ENCODE peak calls at places on chromosomes 16 and 17, in nine cellular contexts. D, N, J, P, G, T, Q, W and A are unnamed samples.

GRCh38 chr17:77796201-77796860 is 162.2 kb upstream of the TNRC6C start:
- DNase-seq in G (no peak), P (no peak), D (no peak), Q (no peak), W (no peak), J (no peak), T (no peak), N (no peak), A (no peak)

GRCh38 chr17:8494506-8495111 is 58.9 kb downstream of the NDEL1 start:
- DNase-seq in N (peak; percentile 53), D (no peak), G (no peak), P (no peak), Q (peak; percentile 44), W (no peak), T (no peak), J (no peak), A (no peak)

GRCh38 chr17:47254403-47254943 is 846 bp downstream of the ITGB3 start:
- DNase-seq in N (no peak), Q (no peak), P (no peak), G (no peak), J (no peak), T (no peak), D (no peak), W (no peak), A (peak; percentile 37)

GRCh38 chr17:16129441-16129840 is 85.9 kb downstream of the NCOR1 start:
- DNase-seq in P (no peak), G (no peak), Q (no peak), D (no peak), J (no peak), T (no peak), W (no peak), N (no peak), A (no peak)

GRCh38 chr17:35088647-35088910 is 25.1 kb upstream of the RFFL start:
- DNase-seq in T (no peak), W (no peak), G (no peak), J (no peak), P (no peak), Q (no peak), D (peak; percentile 31), N (no peak), A (no peak)

GRCh38 chr16:78097522-78097921 is 1.9 kb upstream of the WWOX start:
- DNase-seq in T (no peak), W (no peak), Q (no peak), J (no peak), D (no peak), N (no peak), G (no peak), P (no peak), A (no peak)

GRCh38 chr16:30786115-30786935 is 680 bp downstream of the ZNF629 start:
- DNase-seq in N (peak; percentile 76), G (no peak), W (peak; percentile 52), J (peak; percentile 57), D (no peak), P (peak; percentile 40), Q (no peak), T (no peak), A (peak; percentile 61)

GRCh38 chr17:29931253-29931932 is 1.4 kb upstream of the SSH2 start:
- DNase-seq in Q (no peak), N (peak; percentile 68), J (peak; percentile 50), P (peak; percentile 47), W (peak; percentile 24), T (peak; percentile 52), D (peak; percentile 68), G (peak; percentile 59), A (peak; percentile 72)

GRCh38 chr16:57977418-57978069 is 6.6 kb upstream of the CNGB1 start:
- DNase-seq in J (no peak), G (no peak), Q (no peak), T (no peak), N (no peak), D (no peak), P (no peak), W (no peak), A (no peak)

GRCh38 chr17:33964344-33964979 is 290.6 kb upstream of the CCL2 start:
- DNase-seq in W (no peak), D (no peak), G (no peak), T (peak; percentile 12), J (no peak), N (no peak), P (no peak), Q (no peak), A (peak; percentile 76)

GRCh38 chr16:75345711-75346110 is 87.6 kb downstream of the CFDP1 start:
- DNase-seq in Q (no peak), T (no peak), W (no peak), P (no peak), N (no peak), D (no peak), G (no peak), J (no peak), A (no peak)

GRCh38 chr17:1252203-1252608 is 18.0 kb upstream of the BHLHA9 start:
- DNase-seq in Q (no peak), T (no peak), J (no peak), P (no peak), N (no peak), D (no peak), G (no peak), W (peak; percentile 43), A (no peak)

GRCh38 chr16:54510619-54511018 is 224.0 kb upstream of the IRX3 start:
- DNase-seq in J (no peak), P (no peak), Q (no peak), N (no peak), D (no peak), T (no peak), W (no peak), G (no peak), A (no peak)

GRCh38 chr17:71460943-71461342 is 659.9 kb upstream of the SOX9 start:
- DNase-seq in W (no peak), G (no peak), Q (no peak), P (peak; percentile 22), J (peak; percentile 42), N (no peak), D (no peak), T (peak; percentile 10), A (no peak)
- TF ChIP-seq CTCF in W (peak; percentile 25), G (no peak), Q (peak; percentile 67), P (peak; percentile 58), J (peak; percentile 56), N (peak; percentile 47), D (no peak), T (peak; percentile 9), A (no peak)

GRCh38 chr16:19014456-19014855 is 30.7 kb downstream of the TMC7 start:
- DNase-seq in P (no peak), J (no peak), Q (no peak), G (no peak), N (peak; percentile 68), D (no peak), W (no peak), T (no peak), A (no peak)
- TF ChIP-seq CTCF in P (no peak), J (no peak), Q (no peak), G (no peak), N (no peak), D (no peak), W (no peak), T (no peak), A (no peak)

GRCh38 chr17:14922421-14922820 is 342.7 kb downstream of the PMP22 start:
- DNase-seq in N (no peak), Q (no peak), G (no peak), D (no peak), P (no peak), T (peak; percentile 43), W (no peak), J (no peak), A (no peak)

GRCh38 chr17:14926073-14926472 is 339.1 kb downstream of the PMP22 start:
- DNase-seq in P (no peak), G (no peak), N (no peak), J (no peak), W (no peak), D (no peak), Q (no peak), T (no peak), A (no peak)

GRCh38 chr17:14925498-14925897 is 339.6 kb downstream of the PMP22 start:
- DNase-seq in N (no peak), Q (no peak), D (no peak), G (no peak), T (no peak), P (no peak), W (no peak), J (no peak), A (no peak)

GRCh38 chr17:14923981-14924380 is 341.1 kb downstream of the PMP22 start:
- DNase-seq in T (no peak), P (no peak), J (no peak), D (no peak), G (no peak), W (no peak), Q (no peak), N (no peak), A (no peak)

DNA sequence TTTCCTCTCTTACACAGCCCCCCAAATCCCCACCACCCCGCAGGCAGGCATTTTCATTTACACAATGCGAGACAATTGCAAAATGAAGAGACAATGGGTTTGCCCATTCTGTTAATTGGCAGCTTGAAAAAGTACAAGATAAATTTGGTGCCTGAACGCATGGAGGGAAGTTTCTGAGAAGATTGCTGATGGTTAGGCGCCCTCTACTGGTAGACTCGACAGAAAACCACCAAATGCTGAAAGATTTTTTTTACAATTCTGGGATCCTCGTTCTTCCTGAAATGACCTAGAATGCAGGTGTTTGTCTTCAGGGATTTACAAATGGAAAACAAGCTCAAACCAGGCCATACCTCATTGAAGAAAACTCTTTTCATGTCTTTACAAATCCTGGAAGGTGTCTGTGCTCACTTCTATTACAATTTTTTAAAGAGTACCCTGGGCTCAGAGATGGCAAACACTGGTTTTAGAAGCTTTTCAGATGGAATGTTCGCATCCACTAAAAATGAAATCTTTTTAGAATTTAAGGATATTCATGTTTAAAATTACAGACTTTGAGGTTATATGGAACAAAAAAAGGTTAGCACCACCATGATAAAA is 338.5 kb downstream of the PMP22 start:
- DNase-seq in J (peak; percentile 62), D (peak; percentile 45), T (peak; percentile 42), Q (no peak), G (peak; percentile 38), W (no peak), N (no peak), P (peak; percentile 63), A (peak; percentile 36)
- TF ChIP-seq CTCF in J (peak; percentile 94), D (no peak), T (peak; percentile 61), Q (peak; percentile 94), G (peak; percentile 85), W (peak; percentile 79), N (peak; percentile 74), P (peak; percentile 93), A (peak; percentile 53)

GRCh38 chr17:58196610-58197009 is 4.1 kb downstream of the EPX start:
- DNase-seq in W (no peak), T (no peak), Q (no peak), D (no peak), P (no peak), G (no peak), N (no peak), J (no peak), A (no peak)

GRCh38 chr17:58202859-58203258 is 10.3 kb downstream of the EPX start:
- DNase-seq in G (no peak), N (no peak), P (no peak), T (no peak), Q (no peak), J (no peak), W (no peak), D (no peak), A (no peak)

GRCh38 chr17:58195518-58196123 is 3.1 kb downstream of the EPX start:
- DNase-seq in D (no peak), G (no peak), Q (no peak), N (no peak), W (no peak), J (no peak), T (no peak), P (no peak), A (no peak)

GRCh38 chr17:58204796-58205195 is 12.3 kb downstream of the EPX start:
- DNase-seq in N (no peak), G (no peak), J (no peak), D (no peak), P (no peak), T (no peak), Q (no peak), W (no peak), A (no peak)

GRCh38 chr17:58200024-58200633 is 7.6 kb downstream of the EPX start:
- DNase-seq in D (no peak), N (peak; percentile 78), W (peak; percentile 42), T (peak; percentile 20), P (peak; percentile 62), J (peak; percentile 78), G (peak; percentile 59), Q (no peak), A (peak; percentile 63)
- TF ChIP-seq CTCF in D (no peak), N (peak; percentile 59), W (peak; percentile 43), T (peak; percentile 27), P (peak; percentile 66), J (peak; percentile 76), G (peak; percentile 67), Q (peak; percentile 77), A (peak; percentile 70)